ENCODE peak calls at places on chromosomes 2 and 18, in four cellular contexts. U is stimulated activated CD4-positive, alpha-beta T cell treated with anti-CD3 and anti-CD28 coated beads, Interleukin-4, amount 100 ng/mL, for 24 hours; L is CD8-positive, alpha-beta memory T cell; J is mammary epithelial cell. N is an unnamed sample.

GRCh38 chr18:58569490-58569911 is 59.4 kb downstream of the ALPK2 start:
- DNase-seq in U (no peak), L (no peak), J (no peak), N (no peak)

GRCh38 chr18:12543697-12544096 is 114.2 kb downstream of the SPIRE1 start:
- DNase-seq in U (no peak), L (no peak), J (peak; percentile 62), N (no peak)

GRCh38 chr2:36785179-36785795 is 88.8 kb downstream of the VIT start:
- DNase-seq in U (peak; percentile 67), L (peak; percentile 51), J (peak; percentile 66), N (peak; percentile 55)

GRCh38 chr2:105052773-105053172 is 14.9 kb downstream of the MRPS9 start:
- DNase-seq in U (no peak), L (no peak), J (no peak), N (no peak)

GRCh38 chr18:12462242-12462641 is 54.5 kb downstream of the PRELID3A start:
- DNase-seq in U (no peak), L (no peak), J (no peak), N (no peak)

GRCh38 chr2:74540291-74540690 is 10.6 kb downstream of the HTRA2 start:
- DNase-seq in U (no peak), L (no peak), J (no peak), N (no peak)

GRCh38 chr18:48889115-48889941 is 61.4 kb downstream of the SMAD7 start:
- DNase-seq in U (no peak), L (no peak), J (no peak), N (no peak)

GRCh38 chr2:232382331-232383225 is 4.0 kb downstream of the ALPP start:
- DNase-seq in U (no peak), L (no peak), J (no peak), N (no peak)

GRCh38 chr18:34649072-34649471 is 61.0 kb upstream of the DTNA start:
- DNase-seq in U (no peak), L (no peak), J (no peak), N (no peak)

GRCh38 chr18:41599529-41599928 is 355.5 kb upstream of the PIK3C3 start:
- DNase-seq in U (no peak), L (no peak), J (no peak), N (no peak)

GRCh38 chr2:24984912-24985311 is 13.2 kb upstream of the DNAJC27 start:
- DNase-seq in U (no peak), L (no peak), J (no peak), N (no peak)

N was measured in activated effector memory CD4-positive, alpha-beta T cell treated with Interleukin-2 at 50 U/mL for 16 hours.